ENCODE peak calls at places on chromosomes 7 and 10, in six cellular contexts. M is HFF-Myc, B is nephron progenitor cell, Y is PC-3, V is cardiac muscle cell, T is AG09309. E is an unnamed sample.

GRCh38 chr10:97042716-97043562 is 142.8 kb downstream of the SLIT1 start:
- DNase-seq in M (no peak), B (no peak), Y (no peak), V (no peak), T (no peak), E (no peak)

GRCh38 chr10:67612577-67613537 is 83.1 kb downstream of the CTNNA3 start:
- DNase-seq in M (no peak), B (no peak), Y (peak), V (peak), T (peak), E (no peak)

GRCh38 chr7:64999165-65000004 is 7.1 kb downstream of the ERV3-1 start:
- DNase-seq in M (no peak), B (no peak), Y (peak), V (peak), T (peak), E (no peak)

GRCh38 chr7:121752706-121753105 is 120.3 kb upstream of the PTPRZ1 start:
- DNase-seq in M (no peak), B (no peak), Y (peak), V (peak), T (peak), E (no peak)

GRCh38 chr10:54880943-54881342 is 79.9 kb upstream of the PCDH15 start:
- DNase-seq in M (no peak), B (no peak), Y (no peak), V (no peak), T (no peak), E (no peak)

GRCh38 chr10:118238573-118239240 is 103.4 kb downstream of the FAM204A start:
- DNase-seq in M (no peak), B (no peak), Y (peak), V (peak), T (no peak), E (no peak)

GRCh38 chr10:19168584-19168983 is 120.0 kb downstream of the MALRD1 start:
- DNase-seq in M (no peak), B (peak), Y (no peak), V (no peak), T (no peak), E (no peak)

GRCh38 chr10:71216751-71217265 is 4.4 kb downstream of the UNC5B start:
- DNase-seq in M (no peak), B (no peak), Y (no peak), V (no peak), T (no peak), E (no peak)

GRCh38 chr10:13830385-13830784 is 243.6 kb downstream of the PRPF18 start:
- DNase-seq in M (no peak), B (no peak), Y (no peak), V (no peak), T (no peak), E (no peak)

GRCh38 chr7:22949944-22950343 is 64.0 kb downstream of the HYCC1 start:
- DNase-seq in M (no peak), B (no peak), Y (no peak), V (peak), T (no peak), E (no peak)
- TF ChIP-seq CTCF in M (no peak), B (no peak), Y (no peak), V (peak), T (peak), E (no peak)

GRCh38 chr7:5451391-5451790 is 27.8 kb upstream of the TNRC18 start:
- DNase-seq in M (no peak), B (no peak), Y (no peak), V (no peak), T (no peak), E (no peak)

GRCh38 chr7:5452470-5452899 is 28.9 kb upstream of the TNRC18 start:
- DNase-seq in M (no peak), B (no peak), Y (no peak), V (peak), T (no peak), E (no peak)

GRCh38 chr7:5448378-5449042 is 24.9 kb upstream of the TNRC18 start:
- DNase-seq in M (no peak), B (no peak), Y (no peak), V (peak), T (no peak), E (no peak)

GRCh38 chr7:5452937-5453540 is 29.4 kb upstream of the TNRC18 start:
- DNase-seq in M (peak), B (peak), Y (no peak), V (peak), T (no peak), E (no peak)

DNA sequence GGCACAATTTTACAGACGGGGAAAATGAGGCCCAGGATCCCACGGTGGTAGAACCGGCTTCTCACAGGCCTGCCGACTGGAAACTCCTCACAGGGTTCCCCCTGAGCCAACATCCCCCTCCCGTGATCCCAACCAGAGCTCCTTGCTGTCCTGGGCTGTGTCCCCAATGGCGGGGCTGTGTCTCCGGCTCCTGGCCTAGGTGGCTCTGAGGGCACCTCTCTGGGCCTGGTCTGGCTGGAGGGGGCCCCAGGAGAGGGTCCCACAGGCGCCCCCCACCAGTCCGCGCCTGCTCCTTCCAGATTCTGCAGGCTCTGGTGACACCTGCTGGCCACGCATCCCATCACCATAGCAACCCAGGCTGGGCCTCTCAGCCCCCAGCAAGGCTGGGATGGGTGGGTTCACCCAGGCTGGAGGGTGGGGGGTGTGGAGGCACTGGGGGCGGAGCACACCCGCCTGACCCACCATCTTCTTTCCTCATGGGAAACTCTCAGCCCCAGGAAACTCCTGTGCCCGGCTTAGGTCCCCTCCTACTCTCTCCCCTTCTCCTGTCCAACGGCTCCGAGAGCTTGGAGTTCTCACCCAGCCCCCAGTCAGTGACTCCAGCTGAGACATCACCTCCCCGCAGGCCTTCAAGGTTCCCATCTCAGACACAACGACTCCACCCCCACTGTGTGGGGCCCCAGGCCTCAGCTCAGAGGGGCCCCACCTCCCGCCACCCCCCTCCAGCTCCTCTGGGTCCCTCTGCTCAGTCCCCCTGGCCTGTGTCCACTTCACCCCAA is 27.1 kb upstream of the TNRC18 start:
- DNase-seq in M (no peak), B (peak), Y (peak), V (peak), T (no peak), E (peak)
- TF ChIP-seq CTCF in M (peak), B (peak), Y (peak), V (peak), T (peak), E (peak)

GRCh38 chr10:43922335-43923280 is 273.9 kb upstream of the ZNF32 start:
- DNase-seq in M (no peak), B (no peak), Y (no peak), V (no peak), T (no peak), E (no peak)
- TF ChIP-seq CTCF in M (no peak), B (no peak), Y (no peak), V (no peak), T (no peak), E (no peak)

DNA sequence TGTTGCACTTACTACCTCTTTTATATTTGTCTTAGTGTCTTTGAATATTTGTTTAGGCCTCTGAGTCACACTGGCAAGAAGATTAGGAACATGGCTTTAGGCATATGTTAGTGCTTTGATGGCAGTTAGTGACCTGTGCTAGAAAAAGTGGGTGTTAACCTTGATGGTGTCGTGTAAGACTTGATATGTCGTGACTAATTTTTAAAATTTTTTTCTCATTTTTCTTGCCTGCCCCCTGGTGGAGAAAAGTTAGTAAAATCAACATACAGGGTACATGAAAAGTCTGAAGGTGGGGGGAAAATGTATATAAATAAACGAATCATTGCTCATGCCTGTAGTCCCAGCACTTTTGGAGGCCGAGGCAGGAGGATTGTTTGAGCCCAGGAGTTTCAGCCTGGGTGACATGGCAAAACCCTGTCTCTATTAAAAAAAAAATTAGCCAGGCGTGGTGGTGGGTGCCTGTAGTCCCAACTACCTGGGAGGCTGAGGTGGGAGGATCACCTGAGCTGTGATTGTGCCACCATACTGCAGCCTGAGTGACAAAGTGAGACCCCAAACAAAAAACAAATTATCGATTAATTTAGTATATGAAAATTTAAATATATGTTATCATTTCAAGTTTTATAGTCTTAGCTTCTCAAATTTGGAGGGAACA is 44.6 kb downstream of the TAX1BP1 start:
- DNase-seq in M (peak), B (peak), Y (peak), V (peak), T (no peak), E (no peak)
- TF ChIP-seq CTCF in M (peak), B (peak), Y (peak), V (peak), T (peak), E (peak)